ENCODE peak calls at places on chromosome 3, in seven cellular contexts. I is PC-3, N is body of pancreas, D is GM12865, M is cardiac fibroblast, Y is Caco-2, U is AG09309. V is an unnamed sample.

GRCh38 chr3:192422321-192422997 is 304.9 kb downstream of the FGF12 start:
- DNase-seq in D (no peak), N (no peak), Y (no peak), U (no peak), M (no peak), I (peak), V (peak)

GRCh38 chr3:97074546-97074945 is 260.2 kb downstream of the EPHA6 start:
- DNase-seq in D (no peak), Y (no peak), I (no peak), N (no peak), U (no peak), M (no peak), V (no peak)

GRCh38 chr3:150314248-150315027 is 93.7 kb upstream of the TSC22D2 start:
- DNase-seq in N (peak), D (no peak), U (no peak), Y (peak), I (peak), M (peak), V (no peak)

GRCh38 chr3:29183346-29184087 is 97.4 kb upstream of the RBMS3 start:
- DNase-seq in U (no peak), Y (no peak), D (peak), N (no peak), M (peak), I (no peak), V (peak)

GRCh38 chr3:61236556-61236955 is 14.7 kb downstream of the FHIT start:
- DNase-seq in N (no peak), D (peak), I (no peak), U (no peak), Y (no peak), M (no peak), V (no peak)

GRCh38 chr3:189570916-189571315 is 60.3 kb upstream of the TP63 start:
- DNase-seq in I (no peak), Y (no peak), U (no peak), D (peak), N (no peak), M (no peak), V (no peak)

GRCh38 chr3:150150633-150151032 is 179.9 kb upstream of the PFN2 start:
- DNase-seq in N (no peak), U (no peak), D (no peak), Y (no peak), I (peak), M (peak), V (peak)

GRCh38 chr3:99108508-99108907 is 207.0 kb upstream of the DCBLD2 start:
- DNase-seq in I (peak), M (peak), D (no peak), U (peak), Y (no peak), N (no peak), V (peak)

GRCh38 chr3:70829101-70829500 is 516.7 kb upstream of the MDFIC2 start:
- DNase-seq in I (no peak), U (peak), Y (no peak), D (no peak), N (no peak), M (peak), V (peak)

GRCh38 chr3:129794319-129795201 is 99.0 kb downstream of the TMCC1 start:
- DNase-seq in I (peak), Y (peak), U (no peak), D (peak), M (peak), N (peak), V (peak)

GRCh38 chr3:153069598-153069997 is 92.4 kb upstream of the RAP2B start:
- DNase-seq in U (no peak), N (no peak), I (no peak), M (no peak), Y (no peak), D (no peak), V (no peak)

GRCh38 chr3:50617911-50618481 is 1.0 kb downstream of the MAPKAPK3 start:
- DNase-seq in M (no peak), D (no peak), Y (no peak), I (no peak), N (no peak), U (no peak), V (no peak)

GRCh38 chr3:196537319-196537984 is 22.3 kb upstream of the SMCO1 start:
- DNase-seq in N (peak), I (peak), M (peak), Y (peak), D (peak), U (no peak), V (no peak)

GRCh38 chr3:127482216-127483004 is 108.1 kb downstream of the TPRA1 start:
- DNase-seq in Y (no peak), M (no peak), U (peak), N (no peak), I (no peak), D (no peak), V (peak)

GRCh38 chr3:136473716-136474326 is 223.7 kb downstream of the PCCB start:
- DNase-seq in Y (no peak), M (peak), U (peak), N (no peak), I (peak), D (no peak), V (no peak)

GRCh38 chr3:189202583-189202982 is 30.8 kb downstream of the TPRG1 start:
- DNase-seq in I (no peak), U (no peak), N (no peak), D (no peak), Y (no peak), M (no peak), V (no peak)

GRCh38 chr3:177322846-177323245 is 125.6 kb upstream of the TBL1XR1 start:
- DNase-seq in Y (no peak), N (no peak), I (no peak), D (no peak), M (no peak), U (no peak), V (no peak)

GRCh38 chr3:191198886-191199285 is at the start of gene OSTN:
- DNase-seq in D (no peak), N (no peak), M (no peak), I (no peak), U (no peak), Y (no peak), V (no peak)

GRCh38 chr3:123656241-123656640 is 71.4 kb upstream of the HACD2 start:
- DNase-seq in M (no peak), Y (no peak), D (no peak), U (no peak), I (no peak), N (no peak), V (no peak)

GRCh38 chr3:179513867-179514266 is 48.9 kb upstream of the ACTL6A start:
- DNase-seq in M (no peak), U (no peak), D (no peak), I (peak), N (no peak), Y (no peak), V (no peak)

GRCh38 chr3:130604806-130605205 is 87.8 kb downstream of the COL6A6 start:
- DNase-seq in D (no peak), N (no peak), Y (no peak), I (no peak), U (no peak), M (no peak), V (no peak)

GRCh38 chr3:59027607-59028006 is 22.2 kb downstream of the CFAP20DC start:
- DNase-seq in N (no peak), U (no peak), M (no peak), D (no peak), I (no peak), Y (no peak), V (no peak)

GRCh38 chr3:139327861-139328260 is 16.0 kb upstream of the MRPS22 start:
- DNase-seq in D (no peak), U (no peak), I (no peak), Y (no peak), M (no peak), N (no peak), V (no peak)

GRCh38 chr3:175238848-175239247 is 379.7 kb downstream of the NAALADL2 start:
- DNase-seq in D (no peak), Y (no peak), U (no peak), N (no peak), I (no peak), M (no peak), V (no peak)

GRCh38 chr3:45319231-45320085 is 68.9 kb upstream of the LARS2 start:
- DNase-seq in I (no peak), M (no peak), U (no peak), N (no peak), D (no peak), Y (no peak), V (no peak)

GRCh38 chr3:23002846-23003800 is 200.0 kb upstream of the UBE2E2 start:
- DNase-seq in M (peak), I (peak), U (no peak), N (peak), D (no peak), Y (no peak), V (peak)

GRCh38 chr3:107657971-107658370 is 135.2 kb downstream of the BBX start:
- DNase-seq in I (peak), D (no peak), U (no peak), M (peak), Y (no peak), N (no peak), V (peak)

GRCh38 chr3:8996681-8997121 is 33.4 kb upstream of the RAD18 start:
- DNase-seq in U (peak), M (peak), I (no peak), D (no peak), N (peak), Y (peak), V (peak)
- TF ChIP-seq CTCF in U (peak), M (peak), I (no peak), D (no peak), N (no peak), Y (peak), V (peak)

GRCh38 chr3:109337393-109337792 is at the start of gene DPPA4:
- DNase-seq in U (no peak), D (no peak), I (no peak), N (no peak), M (no peak), Y (no peak), V (no peak)
- H3K4me3 ChIP-seq in U (peak), D (no peak), I (no peak), N (peak), M (peak), Y (no peak), V (peak)

DNA sequence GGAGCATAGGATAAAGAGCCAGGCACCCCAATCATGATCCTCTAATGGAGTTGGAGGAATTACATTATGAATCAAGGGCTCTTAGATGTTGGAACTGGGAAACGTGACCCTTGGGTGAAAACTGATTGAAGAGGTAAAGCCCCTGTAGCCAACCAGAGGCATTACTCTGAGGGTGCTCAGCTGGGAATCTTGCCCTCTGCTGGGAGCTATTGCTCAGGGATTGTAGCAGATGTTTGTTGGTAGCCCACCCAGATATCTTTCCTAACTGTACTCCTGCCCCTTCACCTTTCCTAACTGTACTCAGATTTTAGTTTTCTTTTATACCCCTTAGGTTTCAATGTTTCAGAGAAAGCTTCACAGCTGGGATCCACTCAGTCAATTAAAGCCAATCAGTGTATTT is 74.2 kb downstream of the RARB start:
- DNase-seq in Y (no peak), M (no peak), N (no peak), I (no peak), U (no peak), D (no peak), V (no peak)
- TF ChIP-seq CTCF in Y (no peak), M (no peak), N (no peak), I (no peak), U (no peak), D (no peak), V (no peak)

GRCh38 chr3:197554196-197554561 is 1.6 kb downstream of the BDH1 start:
- DNase-seq in I (no peak), Y (no peak), D (no peak), N (no peak), U (no peak), M (no peak), V (no peak)

GRCh38 chr3:197558000-197558399 is 2.2 kb upstream of the BDH1 start:
- DNase-seq in N (no peak), D (no peak), U (no peak), M (no peak), I (no peak), Y (peak), V (no peak)

GRCh38 chr3:197552198-197552597 is 3.6 kb downstream of the BDH1 start:
- DNase-seq in D (no peak), U (no peak), I (no peak), N (no peak), Y (no peak), M (no peak), V (no peak)

GRCh38 chr3:197555281-197556261 is at the start of gene BDH1:
- DNase-seq in I (peak), Y (peak), D (peak), M (no peak), U (no peak), N (peak), V (no peak)

GRCh38 chr3:197554562-197555280 is 1.0 kb downstream of the BDH1 start:
- DNase-seq in U (peak), I (peak), M (peak), Y (peak), D (peak), N (peak), V (peak)
- H3K4me3 ChIP-seq in U (peak), I (peak), M (peak), Y (peak), D (peak), N (peak), V (peak)

GRCh38 chr3:128572644-128573105 is 77.9 kb downstream of the RPN1 start:
- DNase-seq in U (no peak), Y (peak), M (no peak), I (peak), N (no peak), D (peak), V (no peak)
- TF ChIP-seq CTCF in U (peak), Y (peak), M (peak), I (peak), N (no peak), D (peak), V (peak)

GRCh38 chr3:142931222-142931621 is 32.3 kb downstream of the PAQR9 start:
- DNase-seq in I (peak), D (peak), Y (no peak), N (no peak), U (no peak), M (no peak), V (no peak)
- H3K4me3 ChIP-seq in I (no peak), D (no peak), Y (no peak), N (no peak), U (no peak), M (no peak), V (no peak)